ENCODE peak calls at places on chromosomes 1 and 21, in eight cellular contexts. Q, Y, G, T, F, Z, J and H are unnamed samples.

GRCh38 chr1:91871994-91872393 is 14.0 kb downstream of the TGFBR3 start:
- DNase-seq in J (no peak), Q (no peak), Z (no peak), T (no peak), Y (no peak), G (no peak), F (no peak), H (no peak)

GRCh38 chr1:155910621-155911121 is 478 bp downstream of the RIT1 start:
- DNase-seq in Y (no peak), T (peak; percentile 64), F (peak; percentile 24), Z (no peak), G (peak; percentile 16), J (peak; percentile 59), Q (no peak), H (no peak)

GRCh38 chr21:25901580-25901979 is 166.8 kb downstream of the GABPA start:
- DNase-seq in J (no peak), Q (no peak), F (no peak), G (no peak), Z (no peak), Y (no peak), T (no peak), H (no peak)

GRCh38 chr1:215887618-215888017 is 320.5 kb downstream of the KCTD3 start:
- DNase-seq in G (no peak), Y (no peak), F (no peak), Q (no peak), J (no peak), Z (no peak), T (no peak), H (no peak)

GRCh38 chr1:20426923-20427322 is 59.1 kb downstream of the CAMK2N1 start:
- DNase-seq in T (peak; percentile 50), F (peak; percentile 81), Y (no peak), Q (no peak), J (peak; percentile 31), G (no peak), Z (no peak), H (peak; percentile 56)

GRCh38 chr1:159653201-159653600 is 61.2 kb downstream of the CRP start:
- DNase-seq in J (no peak), Z (no peak), G (no peak), Q (no peak), T (no peak), Y (no peak), F (peak; percentile 4), H (no peak)

GRCh38 chr1:204323887-204324286 is 35.8 kb downstream of the PLEKHA6 start:
- DNase-seq in Y (no peak), F (peak; percentile 24), G (no peak), Q (no peak), Z (no peak), T (no peak), J (peak; percentile 45), H (peak; percentile 66)

GRCh38 chr1:151816964-151817730 is 11.9 kb upstream of the LINGO4 start:
- DNase-seq in G (no peak), F (no peak), J (no peak), Z (no peak), T (no peak), Q (no peak), Y (no peak), H (no peak)

GRCh38 chr21:33643658-33644311 is 1.5 kb downstream of the ITSN1 start:
- DNase-seq in Z (no peak), J (no peak), T (peak; percentile 58), F (no peak), Q (no peak), G (no peak), Y (no peak), H (no peak)

GRCh38 chr1:51731998-51732397 is 115.1 kb downstream of the OSBPL9 start:
- DNase-seq in Q (no peak), J (no peak), Z (no peak), G (no peak), T (no peak), F (no peak), Y (no peak), H (no peak)

GRCh38 chr1:51734899-51735745 is 118.2 kb downstream of the OSBPL9 start:
- DNase-seq in Q (no peak), T (no peak), Y (no peak), G (no peak), J (no peak), F (no peak), Z (no peak), H (no peak)

GRCh38 chr1:51735746-51736254 is 118.9 kb downstream of the OSBPL9 start:
- DNase-seq in Q (no peak), J (no peak), G (no peak), Y (no peak), F (no peak), T (no peak), Z (no peak), H (no peak)

GRCh38 chr1:51732701-51733425 is 116.0 kb downstream of the OSBPL9 start:
- DNase-seq in Q (no peak), G (no peak), T (no peak), J (no peak), F (no peak), Z (no peak), Y (no peak), H (no peak)

DNA sequence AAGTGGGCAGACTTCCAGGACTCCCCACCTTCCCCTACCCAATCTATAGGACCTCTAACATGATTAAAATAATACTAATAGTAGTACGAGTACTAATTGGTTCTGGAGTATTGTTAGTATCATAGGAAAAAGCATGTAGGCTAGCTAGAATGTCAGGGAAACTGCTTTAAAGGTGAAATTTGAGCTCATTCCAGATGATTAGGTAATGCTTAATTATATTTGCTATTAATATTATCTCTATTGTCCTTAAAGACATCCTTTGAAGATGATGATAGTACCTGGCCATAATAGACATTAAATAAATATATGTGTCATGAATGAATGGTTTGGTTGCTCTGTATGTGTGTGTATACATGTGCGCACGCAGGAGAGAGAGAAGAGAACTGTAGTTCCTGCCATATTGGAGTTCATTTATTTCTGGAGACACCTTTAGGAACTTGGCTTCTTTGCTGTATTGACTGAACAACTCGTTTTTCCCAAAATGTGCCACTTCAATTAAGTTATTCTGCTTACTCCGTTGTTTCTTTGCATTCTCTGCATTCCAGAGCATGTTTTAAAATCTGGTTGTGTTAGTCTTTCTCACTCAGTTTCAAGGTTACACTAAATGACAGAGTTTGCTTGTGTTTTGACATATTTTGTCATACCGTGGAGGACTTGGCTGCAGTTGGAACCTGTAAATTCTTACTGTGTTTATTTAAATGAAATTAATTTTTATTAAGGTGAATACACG is 117.1 kb downstream of the OSBPL9 start:
- DNase-seq in J (no peak), T (no peak), F (no peak), Q (no peak), G (no peak), Y (no peak), Z (no peak), H (no peak)
- H3K27ac ChIP-seq in J (no peak overlapping the region), T (no peak overlapping the region), F (no peak overlapping the region), Q (no peak overlapping the region), G (peak overlapping the region; percentile 37), Y (peak overlapping the region; percentile 74), Z (no peak overlapping the region), H (no peak overlapping the region)

DNA sequence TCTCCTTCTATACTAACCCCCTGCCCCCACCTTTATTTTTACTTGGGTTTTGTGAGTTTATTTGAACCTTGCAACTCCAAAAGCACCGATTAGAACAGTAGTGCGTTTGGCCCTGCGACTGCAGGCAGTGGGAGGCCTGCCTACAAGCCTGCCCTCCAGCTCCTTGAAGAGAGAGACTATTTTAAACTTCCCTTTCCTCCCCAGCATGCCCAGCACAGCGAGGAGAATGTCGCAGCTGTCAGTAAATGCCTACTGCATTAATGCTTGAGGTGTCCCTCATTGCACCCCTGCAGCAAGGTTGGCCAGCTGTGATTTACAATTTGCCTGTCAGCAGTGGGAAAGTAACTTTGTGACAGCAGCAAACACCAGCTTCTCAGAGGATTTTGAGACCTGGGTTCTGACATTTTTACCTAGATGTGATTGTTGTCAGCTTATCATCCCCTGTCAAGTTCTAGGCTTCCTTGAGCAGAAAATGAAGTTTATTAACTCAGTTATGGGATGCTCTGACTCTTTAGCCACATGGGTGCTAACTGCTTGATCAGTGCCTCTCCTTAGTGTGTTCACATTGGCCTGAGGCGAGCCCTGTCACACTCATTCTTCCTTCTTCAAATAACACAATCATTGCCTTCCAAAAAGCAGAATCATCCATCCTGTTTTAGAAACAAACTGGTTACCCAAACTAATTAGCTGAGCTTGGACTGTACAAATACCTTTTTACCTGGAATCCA is 170.6 kb downstream of the PDE4B start:
- DNase-seq in T (no peak), Z (no peak), F (no peak), J (no peak), Q (no peak), G (no peak), Y (no peak), H (no peak)
- H3K27ac ChIP-seq in T (no peak overlapping the region), Z (no peak overlapping the region), F (no peak overlapping the region), J (peak overlapping the region; percentile 50), Q (no peak overlapping the region), G (no peak overlapping the region), Y (no peak overlapping the region), H (no peak overlapping the region)

GRCh38 chr1:179178135-179178630 is 51.3 kb downstream of the ABL2 start:
- DNase-seq in G (no peak), F (no peak), Q (no peak), Y (peak; percentile 56), J (no peak), Z (no peak), T (no peak), H (no peak)
- H3K27ac ChIP-seq in G (no peak overlapping the region), F (peak overlapping the region; percentile 34), Q (peak overlapping the region; percentile 29), Y (no peak overlapping the region), J (no peak overlapping the region), Z (no peak overlapping the region), T (no peak overlapping the region), H (no peak overlapping the region)

DNA sequence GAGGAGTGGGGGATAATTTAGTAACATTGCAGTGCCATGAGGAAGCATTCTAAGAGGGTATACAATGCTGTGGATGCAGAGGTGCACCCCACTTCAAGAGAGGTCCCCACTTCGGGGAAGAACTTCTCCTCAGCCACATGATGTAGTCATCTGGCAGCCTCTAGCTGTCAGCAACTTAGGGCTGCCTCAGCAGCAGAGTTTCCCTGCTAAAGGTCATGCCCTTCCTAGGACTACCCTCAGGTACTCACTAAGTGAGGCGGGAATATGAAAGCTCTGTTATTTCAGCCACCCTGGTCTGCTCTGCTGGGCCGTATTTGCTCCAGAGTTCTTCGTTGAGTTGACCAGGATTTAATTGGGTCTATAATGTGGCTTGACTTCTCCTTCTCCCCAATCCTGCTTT is 41.9 kb upstream of the NGF start:
- DNase-seq in Z (no peak), Y (no peak), G (no peak), Q (no peak), T (no peak), F (no peak), J (no peak), H (no peak)
- H3K27ac ChIP-seq in Z (no peak overlapping the region), Y (no peak overlapping the region), G (no peak overlapping the region), Q (no peak overlapping the region), T (no peak overlapping the region), F (no peak overlapping the region), J (no peak overlapping the region), H (no peak overlapping the region)